ENCODE peak calls at places on chromosomes 1 and 21, in ten cellular contexts. Y is retina; A is fibroblast of the aortic adventitia; U is activated CD4-positive, alpha-beta memory T cell treated with anti-CD3 and anti-CD28 coated beads, Interleukin-2, amount 10 ng/mL, durations not matched to agents 7 days and 5 days; R is NCI-H2029; Z is adipocyte; O is effector CD8-positive, alpha-beta T cell; G is lower lobe of right lung; N is HFF-Myc; E is AML-193. D is an unnamed sample.

GRCh38 chr1:68339505-68339904 is 107.2 kb upstream of the WLS start:
- DNase-seq in U (no peak), Y (no peak), E (peak), G (no peak), N (no peak), Z (peak), O (no peak), A (peak), R (no peak), D (no peak)

GRCh38 chr1:156838972-156839371 is 19.9 kb downstream of the INSRR start:
- DNase-seq in O (peak), U (peak), Z (peak), R (no peak), Y (peak), G (no peak), N (no peak), E (peak), A (peak), D (no peak)

GRCh38 chr1:170491291-170491690 is 40.7 kb upstream of the GORAB start:
- DNase-seq in A (no peak), N (no peak), G (no peak), Z (no peak), U (no peak), O (no peak), R (no peak), E (no peak), Y (no peak), D (no peak)

GRCh38 chr21:37461494-37461893 is 94.9 kb downstream of the DYRK1A start:
- DNase-seq in R (no peak), A (peak), E (no peak), Y (no peak), N (no peak), Z (peak), G (no peak), U (no peak), O (no peak), D (no peak)

GRCh38 chr1:66312316-66312715 is 221.6 kb upstream of the SGIP1 start:
- DNase-seq in N (no peak), R (no peak), A (no peak), G (no peak), Z (no peak), U (no peak), E (no peak), O (no peak), Y (no peak), D (no peak)

GRCh38 chr1:198530964-198531363 is 9.5 kb downstream of the ATP6V1G3 start:
- DNase-seq in O (no peak), U (no peak), Z (no peak), G (no peak), E (no peak), N (no peak), R (no peak), A (no peak), Y (peak), D (no peak)

GRCh38 chr1:245292571-245292970 is 137.8 kb downstream of the KIF26B start:
- DNase-seq in E (no peak), G (no peak), N (no peak), O (no peak), Y (no peak), A (no peak), Z (no peak), U (no peak), R (no peak), D (no peak)

GRCh38 chr1:228364068-228364705 is 42.4 kb downstream of the TRIM11 start:
- DNase-seq in R (no peak), E (no peak), N (no peak), Z (no peak), O (no peak), A (no peak), U (no peak), Y (no peak), G (peak), D (no peak)

GRCh38 chr1:42013881-42014470 is 95.3 kb upstream of the HIVEP3 start:
- DNase-seq in U (no peak), Y (no peak), G (no peak), A (no peak), E (no peak), R (peak), Z (no peak), N (no peak), O (no peak), D (peak)

GRCh38 chr1:112375701-112376100 is 20.3 kb upstream of the CTTNBP2NL start:
- DNase-seq in U (no peak), N (no peak), R (no peak), E (no peak), Y (no peak), G (no peak), O (no peak), Z (no peak), A (no peak), D (no peak)

GRCh38 chr21:45504516-45505415 is 37.5 kb downstream of the SLC19A1 start:
- DNase-seq in Z (no peak), E (no peak), N (no peak), Y (no peak), A (no peak), G (peak), O (no peak), U (no peak), R (no peak), D (no peak)

GRCh38 chr1:38173848-38174247 is 127.3 kb upstream of the POU3F1 start:
- DNase-seq in O (no peak), Z (no peak), R (no peak), G (no peak), E (no peak), U (no peak), N (no peak), Y (no peak), A (no peak), D (no peak)

GRCh38 chr1:163307479-163308171 is 14.1 kb upstream of the NUF2 start:
- DNase-seq in E (no peak), Z (peak), O (no peak), R (no peak), U (no peak), G (no peak), A (peak), N (no peak), Y (no peak), D (no peak)

GRCh38 chr1:6770727-6771567 is 14.3 kb upstream of the CAMTA1 start:
- DNase-seq in Z (peak), U (no peak), N (no peak), G (no peak), R (no peak), Y (peak), A (peak), E (no peak), O (no peak), D (peak)

GRCh38 chr21:34335316-34335715 is 28.5 kb upstream of the KCNE2 start:
- DNase-seq in E (no peak), A (peak), O (no peak), U (no peak), Y (peak), R (no peak), G (no peak), N (peak), Z (peak), D (no peak)

GRCh38 chr1:53324728-53325297 is 3.1 kb downstream of the LRP8 start:
- DNase-seq in R (no peak), Z (no peak), E (no peak), N (no peak), O (no peak), G (no peak), A (peak), U (no peak), Y (no peak), D (no peak)

GRCh38 chr1:237258871-237259270 is 216.9 kb downstream of the RYR2 start:
- DNase-seq in U (no peak), E (no peak), R (no peak), N (no peak), Y (no peak), G (no peak), A (no peak), Z (no peak), O (no peak), D (no peak)

GRCh38 chr1:185719021-185719420 is 15.2 kb upstream of the HMCN1 start:
- DNase-seq in Y (no peak), U (no peak), Z (peak), G (no peak), E (no peak), A (peak), O (no peak), N (peak), R (no peak), D (no peak)

GRCh38 chr21:26826801-26827200 is 18.4 kb downstream of the ADAMTS1 start:
- DNase-seq in G (no peak), R (no peak), E (no peak), O (no peak), N (no peak), U (no peak), Y (no peak), Z (no peak), A (no peak), D (no peak)

GRCh38 chr1:212247179-212247721 is 38.0 kb upstream of the PPP2R5A start:
- DNase-seq in O (no peak), N (no peak), G (no peak), E (no peak), Z (peak), Y (no peak), R (no peak), U (no peak), A (peak), D (no peak)

GRCh38 chr1:2248854-2249558 is 20.9 kb downstream of the SKI start:
- DNase-seq in O (no peak), E (no peak), U (no peak), Y (no peak), G (peak), N (no peak), Z (no peak), R (no peak), A (no peak), D (no peak)

GRCh38 chr1:115495111-115495510 is 146.7 kb upstream of the VANGL1 start:
- DNase-seq in E (no peak), O (no peak), N (no peak), U (no peak), Z (no peak), A (no peak), G (no peak), Y (no peak), R (no peak), D (no peak)

GRCh38 chr1:9262587-9262986 is 28.0 kb downstream of the H6PD start:
- DNase-seq in N (no peak), E (no peak), G (no peak), Z (no peak), A (no peak), O (no peak), R (no peak), Y (no peak), U (no peak), D (no peak)

GRCh38 chr21:33433425-33434114 is 30.4 kb downstream of the IFNGR2 start:
- DNase-seq in Z (no peak), R (no peak), Y (no peak), O (no peak), N (no peak), G (no peak), A (no peak), E (no peak), U (no peak), D (no peak)

GRCh38 chr1:246503341-246503740 is 3.7 kb downstream of the SMYD3 start:
- DNase-seq in Z (peak), U (no peak), A (no peak), E (no peak), R (no peak), G (no peak), N (peak), O (no peak), Y (no peak), D (no peak)

GRCh38 chr1:244779410-244779809 is 56.0 kb upstream of the COX20 start:
- DNase-seq in G (no peak), E (no peak), Z (no peak), U (no peak), O (no peak), Y (no peak), A (no peak), R (no peak), N (no peak), D (no peak)

GRCh38 chr1:213692236-213692831 is 295.4 kb upstream of the PROX1 start:
- DNase-seq in U (no peak), A (no peak), Z (no peak), O (no peak), E (no peak), G (no peak), R (no peak), Y (no peak), N (no peak), D (no peak)

GRCh38 chr1:66980745-66981367 is 56.1 kb downstream of the MIER1 start:
- DNase-seq in R (peak), N (peak), Z (peak), G (no peak), U (no peak), A (peak), Y (no peak), O (no peak), E (no peak), D (no peak)

GRCh38 chr1:74772945-74773344 is 40.0 kb downstream of the TYW3 start:
- DNase-seq in R (no peak), E (no peak), A (peak), Z (peak), N (no peak), G (no peak), O (no peak), Y (no peak), U (no peak), D (no peak)

GRCh38 chr1:99327357-99327756 is 63.1 kb downstream of the PLPPR4 start:
- DNase-seq in N (no peak), A (no peak), Y (no peak), R (no peak), Z (no peak), E (no peak), O (no peak), U (no peak), G (no peak), D (no peak)